ENCODE peak calls at places on chromosomes 6 and 20, in five cellular contexts. N, V, O, L and F are unnamed samples.

GRCh38 chr20:55561259-55561658 is 444.1 kb downstream of the CBLN4 start:
- DNase-seq in N (no peak), V (no peak), O (no peak), L (no peak), F (no peak)

GRCh38 chr20:32387262-32387661 is 29.1 kb downstream of the ASXL1 start:
- DNase-seq in N (no peak), V (no peak), O (no peak), L (peak; percentile 44), F (no peak)

GRCh38 chr6:13163161-13163944 is 165.0 kb downstream of the TBC1D7 start:
- DNase-seq in N (no peak), V (no peak), O (no peak), L (no peak), F (peak; percentile 8)

GRCh38 chr20:59583428-59584277 is 20.7 kb upstream of the PHACTR3 start:
- DNase-seq in N (no peak), V (no peak), O (no peak), L (no peak), F (no peak)

GRCh38 chr6:107970255-107970654 is 12.2 kb upstream of the SEC63 start:
- DNase-seq in N (no peak), V (no peak), O (no peak), L (no peak), F (no peak)

GRCh38 chr6:127186889-127187288 is 68.4 kb downstream of the RSPO3 start:
- DNase-seq in N (peak; percentile 7), V (peak; percentile 31), O (no peak), L (peak; percentile 34), F (peak; percentile 35)

GRCh38 chr6:101614774-101615173 is 221.3 kb downstream of the GRIK2 start:
- DNase-seq in N (no peak), V (no peak), O (peak; percentile 12), L (no peak), F (no peak)

GRCh38 chr6:5190467-5190866 is 70.3 kb downstream of the LYRM4 start:
- DNase-seq in N (no peak), V (no peak), O (peak; percentile 74), L (no peak), F (no peak)

GRCh38 chr20:46303176-46303956 is 4.9 kb downstream of the CDH22 start:
- DNase-seq in N (no peak), V (no peak), O (no peak), L (no peak), F (no peak)

GRCh38 chr6:37483917-37484785 is 15.5 kb downstream of the CCDC167 start:
- DNase-seq in N (peak; percentile 19), V (peak; percentile 70), O (peak; percentile 5), L (peak; percentile 78), F (peak; percentile 75)

GRCh38 chr6:48036316-48036715 is 74.7 kb downstream of the PTCHD4 start:
- DNase-seq in N (no peak), V (no peak), O (no peak), L (no peak), F (no peak)

GRCh38 chr20:21706345-21707195 is 1.1 kb downstream of the PAX1 start:
- DNase-seq in N (no peak), V (no peak), O (no peak), L (no peak), F (peak; percentile 31)

GRCh38 chr6:143583542-143584330 is 72.2 kb upstream of the FUCA2 start:
- DNase-seq in N (no peak), V (no peak), O (no peak), L (no peak), F (no peak)

GRCh38 chr6:162964703-162965140 is 236.9 kb downstream of the PACRG start:
- DNase-seq in N (no peak), V (no peak), O (peak; percentile 93), L (no peak), F (no peak)

GRCh38 chr6:12295558-12296254 is 5.5 kb downstream of the EDN1 start:
- DNase-seq in N (no peak), V (no peak), O (no peak), L (no peak), F (no peak)

GRCh38 chr20:3041818-3042504 is 1.5 kb upstream of the GNRH2 start:
- DNase-seq in N (no peak), V (no peak), O (no peak), L (no peak), F (no peak)

GRCh38 chr6:13453771-13454251 is 33.6 kb downstream of the GFOD1 start:
- DNase-seq in N (peak; percentile 16), V (no peak), O (no peak), L (no peak), F (no peak)

GRCh38 chr6:36616888-36617521 is 22.8 kb downstream of the SRSF3 start:
- DNase-seq in N (peak; percentile 71), V (no peak), O (no peak), L (no peak), F (no peak)

GRCh38 chr20:18443841-18444240 is 23.0 kb downstream of the DZANK1 start:
- DNase-seq in N (peak; percentile 7), V (no peak), O (no peak), L (no peak), F (no peak)

GRCh38 chr20:43936371-43936770 is 21.7 kb downstream of the TOX2 start:
- DNase-seq in N (peak; percentile 77), V (no peak), O (no peak), L (no peak), F (no peak)

GRCh38 chr6:144158133-144158532 is 7.8 kb downstream of the STX11 start:
- DNase-seq in N (no peak), V (no peak), O (peak; percentile 38), L (no peak), F (no peak)

GRCh38 chr20:50130346-50130703 is 17.4 kb upstream of the UBE2V1 start:
- DNase-seq in N (no peak), V (no peak), O (no peak), L (no peak), F (no peak)

GRCh38 chr6:108251252-108251651 is 9.6 kb downstream of the SNX3 start:
- DNase-seq in N (no peak), V (no peak), O (no peak), L (no peak), F (no peak)

GRCh38 chr6:132972971-132973370 is 158.6 kb downstream of the RPS12 start:
- DNase-seq in N (no peak), V (no peak), O (no peak), L (no peak), F (no peak)

GRCh38 chr20:39190666-39191570 is 228.8 kb downstream of the DHX35 start:
- DNase-seq in N (no peak), V (no peak), O (no peak), L (no peak), F (no peak)

GRCh38 chr20:25195962-25196700 is 619 bp downstream of the ENTPD6 start:
- DNase-seq in N (peak; percentile 45), V (no peak), O (no peak), L (no peak), F (no peak)

GRCh38 chr6:20708367-20709124 is 174.3 kb downstream of the CDKAL1 start:
- DNase-seq in N (no peak), V (no peak), O (no peak), L (peak; percentile 7), F (no peak)

GRCh38 chr6:106051241-106051640 is 34.9 kb upstream of the PRDM1 start:
- DNase-seq in N (no peak), V (no peak), O (no peak), L (no peak), F (no peak)

GRCh38 chr20:51525241-51526104 is 17.0 kb downstream of the NFATC2 start:
- DNase-seq in N (no peak), V (no peak), O (no peak), L (peak; percentile 58), F (peak; percentile 61)

GRCh38 chr20:24503352-24503931 is 34.0 kb downstream of the SYNDIG1 start:
- DNase-seq in N (no peak), V (no peak), O (no peak), L (no peak), F (no peak)

GRCh38 chr20:45059022-45059728 is 41.8 kb downstream of the KCNS1 start:
- DNase-seq in N (no peak), V (no peak), O (no peak), L (no peak), F (no peak)

GRCh38 chr20:46312075-46312944 is 4.0 kb upstream of the CDH22 start:
- DNase-seq in N (no peak), V (no peak), O (no peak), L (no peak), F (peak; percentile 16)

GRCh38 chr20:53071833-53072232 is 99.7 kb downstream of the TSHZ2 start:
- DNase-seq in N (no peak), V (no peak), O (no peak), L (no peak), F (no peak)

GRCh38 chr6:41502607-41503434 is 43.4 kb upstream of the FOXP4 start:
- DNase-seq in N (no peak), V (no peak), O (no peak), L (no peak), F (peak; percentile 34)

GRCh38 chr20:25600632-25601031 is 15.3 kb upstream of the NINL start:
- DNase-seq in N (no peak), V (no peak), O (no peak), L (no peak), F (no peak)

GRCh38 chr6:15351631-15352030 is 105.8 kb downstream of the JARID2 start:
- DNase-seq in N (no peak), V (no peak), O (peak; percentile 41), L (no peak), F (no peak)

GRCh38 chr20:58623579-58624473 is 27.3 kb upstream of the STX16 start:
- DNase-seq in N (peak; percentile 44), V (no peak), O (peak; percentile 85), L (no peak), F (no peak)

GRCh38 chr6:1621328-1621701 is 11.6 kb downstream of the FOXC1 start:
- DNase-seq in N (no peak), V (no peak), O (no peak), L (no peak), F (no peak)

GRCh38 chr6:26224940-26225847 is 138.0 kb downstream of the HFE start:
- DNase-seq in N (no peak), V (no peak), O (peak; percentile 63), L (no peak), F (no peak)